ENCODE peak calls at places on chromosome 7, in four cellular contexts. L, X, A and V are unnamed samples.

GRCh38 chr7:2109936-2110585 is 122.7 kb downstream of the MAD1L1 start:
- DNase-seq in L (peak; percentile 58), X (no peak), A (peak; percentile 83), V (peak; percentile 50)

GRCh38 chr7:41890631-41891265 is 187.9 kb upstream of the INHBA start:
- DNase-seq in L (no peak), X (no peak), A (no peak), V (no peak)

GRCh38 chr7:109964780-109965179 is 1126.1 kb upstream of the LRRN3 start:
- DNase-seq in L (no peak), X (no peak), A (peak; percentile 43), V (no peak)

GRCh38 chr7:22720791-22721786 is 5.9 kb upstream of the IL6 start:
- DNase-seq in L (no peak), X (no peak), A (no peak), V (no peak)

GRCh38 chr7:106430535-106431455 is 146.0 kb upstream of the NAMPT start:
- DNase-seq in L (no peak), X (no peak), A (no peak), V (no peak)

GRCh38 chr7:4830176-4830575 is 31.7 kb downstream of the PAPOLB start:
- DNase-seq in L (no peak), X (peak; percentile 71), A (peak; percentile 74), V (no peak)

GRCh38 chr7:36810476-36810875 is 86.2 kb upstream of the AOAH start:
- DNase-seq in L (no peak), X (no peak), A (no peak), V (no peak)

GRCh38 chr7:139875821-139876241 is 46.8 kb downstream of the TBXAS1 start:
- DNase-seq in L (no peak), X (no peak), A (peak; percentile 14), V (no peak)

GRCh38 chr7:97064972-97065587 is 40.4 kb upstream of the DLX5 start:
- DNase-seq in L (peak; percentile 21), X (peak; percentile 36), A (peak; percentile 59), V (peak; percentile 3)

GRCh38 chr7:2072042-2072441 is 160.7 kb downstream of the MAD1L1 start:
- DNase-seq in L (no peak), X (no peak), A (no peak), V (no peak)

GRCh38 chr7:55532150-55532917 is 40.0 kb downstream of the VOPP1 start:
- DNase-seq in L (no peak), X (no peak), A (no peak), V (no peak)

GRCh38 chr7:8639668-8640067 is 206.3 kb downstream of the NXPH1 start:
- DNase-seq in L (no peak), X (no peak), A (no peak), V (no peak)

GRCh38 chr7:55593172-55593514 is 20.8 kb upstream of the VOPP1 start:
- DNase-seq in L (no peak), X (no peak), A (no peak), V (no peak)

GRCh38 chr7:111744501-111745155 is 182.3 kb upstream of the IMMP2L start:
- DNase-seq in L (no peak), X (no peak), A (no peak), V (peak; percentile 54)

GRCh38 chr7:150756858-150757257 is 19.6 kb downstream of the GIMAP5 start:
- DNase-seq in L (no peak), X (no peak), A (no peak), V (no peak)

GRCh38 chr7:151759591-151760042 is 117.3 kb downstream of the PRKAG2 start:
- DNase-seq in L (no peak), X (peak; percentile 73), A (peak; percentile 71), V (no peak)

GRCh38 chr7:157357129-157358040 is 20.6 kb downstream of the DNAJB6 start:
- DNase-seq in L (no peak), X (no peak), A (no peak), V (no peak)

GRCh38 chr7:114629762-114630161 is 215.1 kb downstream of the FOXP2 start:
- DNase-seq in L (no peak), X (no peak), A (no peak), V (no peak)

GRCh38 chr7:74164985-74165456 is 9.1 kb upstream of the EIF4H start:
- DNase-seq in L (no peak), X (peak; percentile 13), A (peak; percentile 48), V (no peak)

GRCh38 chr7:116521046-116521664 is 3.7 kb upstream of the CAV1 start:
- DNase-seq in L (no peak), X (no peak), A (no peak), V (no peak)

GRCh38 chr7:112898432-112899290 is 108.5 kb upstream of the TMEM168 start:
- DNase-seq in L (peak; percentile 16), X (peak; percentile 30), A (peak; percentile 70), V (peak; percentile 14)

GRCh38 chr7:43076189-43076605 is 36.2 kb upstream of the HECW1 start:
- DNase-seq in L (no peak), X (no peak), A (peak; percentile 5), V (no peak)

GRCh38 chr7:2937701-2938513 is 93.8 kb upstream of the GNA12 start:
- DNase-seq in L (no peak), X (no peak), A (no peak), V (no peak)

GRCh38 chr7:65980478-65981250 is 1.3 kb downstream of the GUSB start:
- DNase-seq in L (no peak), X (peak; percentile 18), A (peak; percentile 45), V (no peak)

GRCh38 chr7:50473531-50473930 is 23.4 kb upstream of the FIGNL1 start:
- DNase-seq in L (no peak), X (no peak), A (no peak), V (no peak)

GRCh38 chr7:104677587-104677986 is 336.4 kb upstream of the KMT2E start:
- DNase-seq in L (no peak), X (no peak), A (no peak), V (no peak)

GRCh38 chr7:16970732-16971495 is 89.1 kb upstream of the AGR3 start:
- DNase-seq in L (no peak), X (no peak), A (no peak), V (no peak)

GRCh38 chr7:114715907-114716306 is 206.0 kb upstream of the MDFIC start:
- DNase-seq in L (no peak), X (no peak), A (no peak), V (no peak)

GRCh38 chr7:54932818-54933543 is 85.8 kb upstream of the EGFR start:
- DNase-seq in L (peak; percentile 1), X (peak; percentile 83), A (peak; percentile 79), V (no peak)

GRCh38 chr7:100649826-100650565 is 6.3 kb downstream of the ACTL6B start:
- DNase-seq in L (no peak), X (no peak), A (no peak), V (no peak)